ENCODE peak calls at places on chromosomes 12 and 14, in seven cellular contexts. C is DMS153, Y is colonic mucosa, F is HT1080, X is activated B cell treated with CpG ODN at 0.5 μM for 24 hours, E is fibroblast of mammary gland, J is substantia nigra. W is an unnamed sample.

GRCh38 chr12:3313066-3313465 is 177.9 kb upstream of the PRMT8 start:
- DNase-seq in C (no peak), Y (no peak), F (peak; percentile 75), X (no peak), E (peak; percentile 89), J (no peak), W (peak; percentile 70)

GRCh38 chr14:99179506-99179905 is 92.5 kb downstream of the BCL11B start:
- DNase-seq in C (no peak), Y (no peak), F (no peak), X (no peak), E (no peak), J (no peak), W (no peak)

GRCh38 chr12:105667880-105668279 is 337.4 kb downstream of the C12orf75 start:
- DNase-seq in C (no peak), Y (no peak), F (no peak), X (no peak), E (no peak), J (no peak), W (no peak)

GRCh38 chr12:93857279-93857894 is 180.2 kb downstream of the CRADD start:
- DNase-seq in C (no peak), Y (no peak), F (peak; percentile 20), X (no peak), E (peak; percentile 84), J (no peak), W (no peak)

GRCh38 chr12:7079826-7080125 is 12.5 kb downstream of the C1R start:
- DNase-seq in C (no peak), Y (no peak), F (peak; percentile 53), X (no peak), E (peak; percentile 78), J (no peak), W (no peak)

GRCh38 chr12:120640840-120641833 is 711 bp downstream of the CABP1 start:
- DNase-seq in C (no peak), Y (peak; percentile 58), F (no peak), X (peak; percentile 52), E (peak; percentile 40), J (no peak), W (no peak)

GRCh38 chr12:75724913-75725312 is 213.5 kb upstream of the KRR1 start:
- DNase-seq in C (peak; percentile 85), Y (no peak), F (peak; percentile 86), X (no peak), E (peak; percentile 92), J (no peak), W (no peak)

GRCh38 chr12:129532707-129533499 is 370.9 kb downstream of the TMEM132D start:
- DNase-seq in C (no peak), Y (no peak), F (no peak), X (no peak), E (no peak), J (no peak), W (no peak)

GRCh38 chr14:103067231-103067954 is 10.0 kb upstream of the CDC42BPB start:
- DNase-seq in C (no peak), Y (peak; percentile 61), F (peak; percentile 56), X (no peak), E (peak; percentile 80), J (no peak), W (no peak)

GRCh38 chr12:51238510-51239334 is at the start of gene DAZAP2:
- DNase-seq in C (peak; percentile 91), Y (peak; percentile 97), F (peak; percentile 90), X (peak; percentile 89), E (peak; percentile 91), J (peak; percentile 96), W (peak; percentile 76)

W was measured in caudate nucleus.